ENCODE peak calls at places on chromosomes 12 and 14, in seven cellular contexts. G is AG04450, C is heart left ventricle, J is glutamatergic neuron, A is NCI-H2081, Y is NCI-H146, M is NCI-H524. S is an unnamed sample.

GRCh38 chr12:55955344-55955743 is 10.5 kb downstream of the PMEL start:
- DNase-seq in G (no peak), C (no peak), J (no peak), A (no peak), Y (no peak), M (no peak), S (no peak)

GRCh38 chr12:11734781-11735180 is 85.3 kb downstream of the ETV6 start:
- DNase-seq in G (no peak), C (no peak), J (no peak), A (no peak), Y (no peak), M (no peak), S (no peak)

GRCh38 chr12:120049426-120049825 is 60.4 kb downstream of the BICDL1 start:
- DNase-seq in G (no peak), C (no peak), J (no peak), A (no peak), Y (no peak), M (no peak), S (no peak)

GRCh38 chr14:78164226-78164853 is 5.8 kb upstream of the NRXN3 start:
- DNase-seq in G (no peak), C (no peak), J (peak; percentile 79), A (peak; percentile 33), Y (peak; percentile 64), M (peak; percentile 35), S (no peak)

GRCh38 chr12:16670456-16671050 is 64.6 kb upstream of the LMO3 start:
- DNase-seq in G (no peak), C (no peak), J (no peak), A (no peak), Y (no peak), M (no peak), S (no peak)

GRCh38 chr14:102450206-102451063 is 59.1 kb downstream of the ANKRD9 start:
- DNase-seq in G (no peak), C (no peak), J (no peak), A (no peak), Y (no peak), M (no peak), S (no peak)

GRCh38 chr12:111570090-111570961 is 28.8 kb downstream of the ATXN2 start:
- DNase-seq in G (peak; percentile 51), C (no peak), J (no peak), A (no peak), Y (no peak), M (no peak), S (peak; percentile 85)

GRCh38 chr14:72434856-72435255 is 459.0 kb downstream of the DPF3 start:
- DNase-seq in G (no peak), C (no peak), J (no peak), A (no peak), Y (no peak), M (no peak), S (no peak)

GRCh38 chr14:102320033-102320660 is 601 bp downstream of the ZNF839 start:
- DNase-seq in G (no peak), C (peak; percentile 30), J (peak; percentile 33), A (peak; percentile 12), Y (peak; percentile 24), M (no peak), S (no peak)

GRCh38 chr12:57309420-57309819 is 58.4 kb upstream of the STAC3 start:
- DNase-seq in G (no peak), C (no peak), J (no peak), A (no peak), Y (no peak), M (no peak), S (no peak)

GRCh38 chr12:24754690-24755638 is 193.9 kb downstream of the BCAT1 start:
- DNase-seq in G (peak; percentile 43), C (no peak), J (no peak), A (no peak), Y (no peak), M (no peak), S (no peak)

GRCh38 chr14:88533203-88533602 is 21.6 kb downstream of the PTPN21 start:
- DNase-seq in G (no peak), C (no peak), J (no peak), A (no peak), Y (no peak), M (no peak), S (no peak)

GRCh38 chr14:103748539-103748867 is 32.9 kb downstream of the ZFYVE21 start:
- DNase-seq in G (no peak), C (no peak), J (no peak), A (no peak), Y (no peak), M (peak; percentile 21), S (no peak)

GRCh38 chr12:9710584-9711375 is 22.1 kb downstream of the CLECL1 start:
- DNase-seq in G (no peak), C (no peak), J (no peak), A (no peak), Y (no peak), M (no peak), S (no peak)

GRCh38 chr12:132955094-132955932 is 793 bp downstream of the ZNF605 start:
- DNase-seq in G (peak; percentile 20), C (no peak), J (peak; percentile 18), A (peak; percentile 30), Y (peak; percentile 41), M (no peak), S (no peak)

GRCh38 chr12:10826258-10826657 is at the start of gene TAS2R10:
- DNase-seq in G (no peak), C (no peak), J (no peak), A (no peak), Y (no peak), M (no peak), S (no peak)

GRCh38 chr12:91210577-91210976 is 28.0 kb upstream of the DCN start:
- DNase-seq in G (no peak), C (peak; percentile 18), J (no peak), A (no peak), Y (no peak), M (no peak), S (no peak)

GRCh38 chr12:53995311-53996187 is 4.4 kb upstream of the HOXC9 start:
- DNase-seq in G (no peak), C (no peak), J (no peak), A (no peak), Y (no peak), M (no peak), S (no peak)

GRCh38 chr12:52760623-52761022 is 16.5 kb downstream of the KRT76 start:
- DNase-seq in G (no peak), C (no peak), J (no peak), A (no peak), Y (no peak), M (no peak), S (no peak)

GRCh38 chr12:19778111-19778688 is 338.9 kb downstream of the AEBP2 start:
- DNase-seq in G (no peak), C (no peak), J (no peak), A (no peak), Y (no peak), M (no peak), S (no peak)

GRCh38 chr12:27048822-27049752 is 26.7 kb downstream of the MED21 start:
- DNase-seq in G (peak; percentile 63), C (no peak), J (no peak), A (no peak), Y (no peak), M (no peak), S (peak; percentile 37)

GRCh38 chr12:106953352-106954260 is 2.1 kb upstream of the TMEM263 start:
- DNase-seq in G (no peak), C (no peak), J (no peak), A (no peak), Y (no peak), M (no peak), S (no peak)

GRCh38 chr14:66121859-66122258 is 364.3 kb upstream of the CCDC196 start:
- DNase-seq in G (no peak), C (no peak), J (no peak), A (no peak), Y (peak; percentile 18), M (no peak), S (no peak)

GRCh38 chr14:74846168-74846567 is 29.8 kb downstream of the PROX2 start:
- DNase-seq in G (no peak), C (no peak), J (no peak), A (no peak), Y (no peak), M (no peak), S (peak; percentile 37)

GRCh38 chr14:31834616-31835015 is 242.5 kb upstream of the ARHGAP5 start:
- DNase-seq in G (no peak), C (no peak), J (no peak), A (no peak), Y (no peak), M (no peak), S (no peak)

GRCh38 chr14:81536125-81536771 is 2.6 kb upstream of the SEL1L start:
- DNase-seq in G (no peak), C (peak; percentile 59), J (no peak), A (no peak), Y (no peak), M (no peak), S (no peak)

GRCh38 chr14:52325632-52326031 is 11.5 kb downstream of the PTGER2 start:
- DNase-seq in G (peak; percentile 80), C (no peak), J (no peak), A (no peak), Y (no peak), M (no peak), S (no peak)

GRCh38 chr14:100173353-100173752 is 13.9 kb upstream of the DEGS2 start:
- DNase-seq in G (no peak), C (no peak), J (no peak), A (no peak), Y (no peak), M (no peak), S (no peak)

GRCh38 chr12:19183121-19183838 is 53.7 kb downstream of the PLEKHA5 start:
- DNase-seq in G (no peak), C (no peak), J (no peak), A (no peak), Y (no peak), M (no peak), S (no peak)

GRCh38 chr14:53156238-53156637 is 3.1 kb upstream of the DDHD1 start:
- DNase-seq in G (no peak), C (no peak), J (no peak), A (peak; percentile 6), Y (peak; percentile 96), M (no peak), S (no peak)

GRCh38 chr12:115712676-115713075 is 564.8 kb downstream of the MED13L start:
- DNase-seq in G (no peak), C (no peak), J (no peak), A (no peak), Y (no peak), M (no peak), S (no peak)

GRCh38 chr12:53096089-53096741 is 1.3 kb upstream of the IGFBP6 start:
- DNase-seq in G (peak; percentile 46), C (peak; percentile 81), J (no peak), A (no peak), Y (no peak), M (no peak), S (peak; percentile 75)

GRCh38 chr14:104800600-104801283 is at the start of gene ZBTB42:
- DNase-seq in G (no peak), C (peak; percentile 67), J (peak; percentile 56), A (peak; percentile 47), Y (peak; percentile 83), M (peak; percentile 27), S (no peak)

GRCh38 chr12:26318661-26319068 is 123.3 kb downstream of the SSPN start:
- DNase-seq in G (peak; percentile 74), C (peak; percentile 61), J (peak; percentile 83), A (no peak), Y (no peak), M (no peak), S (no peak)

GRCh38 chr12:130137141-130138018 is 24.9 kb upstream of the FZD10 start:
- DNase-seq in G (no peak), C (no peak), J (no peak), A (peak; percentile 17), Y (peak; percentile 97), M (no peak), S (no peak)

GRCh38 chr12:27425306-27425705 is 21.2 kb upstream of the SMCO2 start:
- DNase-seq in G (no peak), C (no peak), J (no peak), A (no peak), Y (no peak), M (no peak), S (no peak)

GRCh38 chr14:63949696-63950095 is 96.9 kb downstream of the SYNE2 start:
- DNase-seq in G (no peak), C (no peak), J (no peak), A (no peak), Y (no peak), M (no peak), S (no peak)

GRCh38 chr12:75887979-75888378 is 143.6 kb downstream of the PHLDA1 start:
- DNase-seq in G (no peak), C (no peak), J (no peak), A (no peak), Y (no peak), M (no peak), S (no peak)

S was measured in amniotic stem cell.